ENCODE peak calls at places on chromosome 2, in eight cellular contexts. V is GM12892, M is HCT116, Z is GM12891, S is stomach, C is right lobe of liver, A is H1, N is NB4. O is an unnamed sample.

GRCh38 chr2:195639959-195640358 is 17.1 kb upstream of the SLC39A10 start:
- DNase-seq in C (no peak), S (no peak), Z (no peak), A (no peak), V (no peak), N (no peak), M (no peak), O (no peak)

GRCh38 chr2:172270278-172271079 is 156.9 kb upstream of the ITGA6 start:
- DNase-seq in V (no peak), N (no peak), S (peak; percentile 82), A (no peak), C (no peak), Z (no peak), M (no peak), O (no peak)

GRCh38 chr2:50863218-50863617 is 168.7 kb downstream of the NRXN1 start:
- DNase-seq in C (no peak), A (no peak), N (no peak), Z (no peak), V (no peak), M (no peak), S (no peak), O (no peak)

GRCh38 chr2:98795903-98796676 is 65.2 kb upstream of the MGAT4A start:
- DNase-seq in N (peak; percentile 88), V (no peak), Z (no peak), C (peak; percentile 61), S (no peak), M (no peak), A (no peak), O (no peak)

GRCh38 chr2:159574246-159574645 is 42.1 kb downstream of the BAZ2B start:
- DNase-seq in S (no peak), V (no peak), A (no peak), M (no peak), N (peak; percentile 73), C (no peak), Z (no peak), O (no peak)

GRCh38 chr2:240333985-240334384 is 101.5 kb upstream of the GPC1 start:
- DNase-seq in A (no peak), Z (no peak), S (no peak), V (no peak), C (no peak), M (no peak), N (no peak), O (peak; percentile 61)

GRCh38 chr2:212359425-212360067 is 179.1 kb downstream of the ERBB4 start:
- DNase-seq in A (no peak), S (no peak), N (no peak), Z (no peak), C (no peak), M (no peak), V (no peak), O (no peak)

GRCh38 chr2:171529914-171530313 is 7.6 kb downstream of the CYBRD1 start:
- DNase-seq in N (peak; percentile 49), Z (no peak), V (no peak), M (no peak), A (no peak), C (no peak), S (no peak), O (no peak)

GRCh38 chr2:16663121-16663905 is 2.3 kb downstream of the CYRIA start:
- DNase-seq in C (no peak), M (no peak), V (no peak), Z (no peak), A (no peak), N (peak; percentile 81), S (no peak), O (no peak)

GRCh38 chr2:16664052-16664731 is 1.4 kb downstream of the CYRIA start:
- DNase-seq in S (no peak), Z (no peak), A (no peak), V (no peak), N (peak; percentile 75), M (no peak), C (no peak), O (peak; percentile 73)

GRCh38 chr2:16666453-16666801 is 793 bp upstream of the CYRIA start:
- DNase-seq in Z (no peak), S (no peak), A (peak; percentile 36), N (peak; percentile 79), C (no peak), V (no peak), M (no peak), O (no peak)

GRCh38 chr2:16664809-16665745 is 557 bp downstream of the CYRIA start:
- DNase-seq in C (no peak), V (no peak), A (no peak), S (no peak), M (no peak), Z (no peak), N (peak; percentile 51), O (peak; percentile 33)

DNA sequence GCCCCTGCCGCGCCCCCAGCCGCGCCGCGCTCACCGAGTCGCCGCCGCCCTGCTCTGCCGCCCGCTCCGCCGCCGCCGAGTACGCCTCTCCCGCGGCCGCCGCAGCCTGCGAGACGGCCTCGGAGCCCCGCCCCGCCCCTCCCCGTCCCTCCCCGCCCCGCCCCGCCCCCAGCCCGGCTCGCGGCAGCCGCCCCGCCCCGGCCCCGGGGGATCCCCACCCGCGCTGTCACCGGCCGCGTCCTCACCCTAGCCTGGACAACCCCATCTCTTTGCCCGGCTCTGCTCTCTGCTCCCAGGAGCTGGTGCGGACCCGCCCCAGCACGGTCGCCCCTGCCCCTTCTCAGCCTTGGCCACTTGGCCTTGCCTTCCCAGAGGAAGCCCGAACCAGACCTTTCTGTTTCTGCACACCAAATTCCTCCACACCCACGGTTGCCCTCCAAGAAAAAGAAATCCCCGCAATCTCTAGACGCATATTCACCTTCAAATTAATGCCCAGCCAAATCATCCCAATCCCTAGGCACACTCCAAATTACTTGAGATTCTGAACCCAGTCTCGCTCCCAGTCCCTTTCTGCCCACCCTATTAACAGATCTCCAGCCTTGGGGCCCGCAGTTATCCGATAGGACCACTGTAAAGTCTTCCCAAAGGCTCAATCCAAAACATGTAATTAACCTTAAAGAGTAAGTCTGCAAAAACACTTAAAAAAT is at the start of gene CYRIA:
- DNase-seq in A (no peak), S (peak; percentile 73), M (no peak), N (peak; percentile 68), V (peak; percentile 37), Z (peak; percentile 28), C (peak; percentile 83), O (peak; percentile 63)
- TF ChIP-seq POLR2A in A (no peak), S (no peak), M (no peak), N (no peak), V (no peak), Z (no peak), C (no peak), O (no peak)

GRCh38 chr2:201233192-201234166 is 26.9 kb upstream of the CASP8 start:
- DNase-seq in C (peak; percentile 89), A (peak; percentile 27), Z (peak; percentile 46), M (peak; percentile 83), S (peak; percentile 87), N (peak; percentile 97), V (peak; percentile 56), O (peak; percentile 53)
- TF ChIP-seq POLR2A in C (peak; percentile 68), A (no peak), Z (peak; percentile 89), M (peak; percentile 77), S (no peak), N (peak; percentile 90), V (peak; percentile 89), O (no peak)

GRCh38 chr2:55047677-55048299 is 2.5 kb downstream of the RTN4 start:
- DNase-seq in Z (no peak), N (peak; percentile 88), S (no peak), M (no peak), C (no peak), V (no peak), A (no peak), O (peak; percentile 53)

GRCh38 chr2:55048514-55048924 is 1.7 kb downstream of the RTN4 start:
- DNase-seq in C (no peak), M (peak; percentile 27), V (no peak), S (no peak), A (no peak), N (peak; percentile 81), Z (no peak), O (peak; percentile 55)

GRCh38 chr2:55050133-55050994 is at the start of gene RTN4:
- DNase-seq in M (peak; percentile 97), A (peak; percentile 99), V (peak; percentile 83), Z (peak; percentile 81), N (peak; percentile 100), C (peak; percentile 99), S (peak; percentile 97), O (peak; percentile 99)

GRCh38 chr2:55049794-55050132 is 488 bp downstream of the RTN4 start:
- DNase-seq in Z (no peak), M (no peak), N (no peak), V (peak; percentile 28), S (no peak), C (no peak), A (no peak), O (no peak)

DNA sequence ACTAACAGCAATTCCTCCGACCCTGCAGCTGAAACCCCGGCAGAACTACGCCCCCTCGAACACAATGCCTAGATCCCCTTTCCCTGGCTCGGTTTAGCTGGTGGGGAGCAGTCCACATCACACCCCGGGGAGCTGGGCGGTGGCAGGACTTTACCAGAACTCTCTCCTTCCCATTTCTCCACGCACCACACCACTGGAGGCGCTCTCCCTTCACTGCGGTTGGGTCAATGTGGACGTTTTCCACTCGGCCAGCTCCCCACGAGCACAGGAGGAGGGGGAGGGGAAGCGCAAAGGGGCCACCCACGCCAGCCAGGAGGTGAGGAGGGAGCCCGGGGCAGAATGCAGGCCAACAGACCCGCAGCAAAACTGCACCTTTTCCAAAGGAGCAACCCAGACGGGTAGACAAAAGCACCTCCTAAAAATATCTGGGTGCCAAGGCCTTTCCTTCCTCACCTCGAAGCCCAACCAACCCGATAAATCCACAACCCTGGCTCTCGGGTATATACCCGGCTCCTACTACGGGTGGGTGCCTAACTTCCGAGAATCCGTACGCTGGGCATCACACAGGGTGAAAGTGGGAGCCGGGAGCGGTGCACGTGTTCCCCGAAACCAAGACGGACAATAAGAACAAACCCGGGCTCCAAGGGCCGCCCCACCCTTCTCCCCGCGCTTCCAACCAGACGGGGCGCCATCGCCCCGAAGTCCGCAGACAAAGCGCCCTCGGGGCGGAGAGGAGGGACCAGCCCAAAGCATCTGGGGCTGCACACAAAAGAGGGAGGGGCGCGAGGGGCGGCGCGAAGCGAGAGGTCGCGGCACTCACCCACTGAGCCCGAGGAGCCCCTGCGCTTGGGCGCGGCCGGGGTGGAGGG is 1.1 kb downstream of the RTN4 start:
- DNase-seq in S (peak; percentile 86), Z (no peak), V (peak; percentile 34), M (peak; percentile 32), N (peak; percentile 90), A (peak; percentile 36), C (peak; percentile 86), O (peak; percentile 91)
- TF ChIP-seq POLR2A in S (no peak), Z (no peak), V (no peak), M (no peak), N (peak; percentile 12), A (peak; percentile 66), C (peak; percentile 10), O (peak; percentile 75)

DNA sequence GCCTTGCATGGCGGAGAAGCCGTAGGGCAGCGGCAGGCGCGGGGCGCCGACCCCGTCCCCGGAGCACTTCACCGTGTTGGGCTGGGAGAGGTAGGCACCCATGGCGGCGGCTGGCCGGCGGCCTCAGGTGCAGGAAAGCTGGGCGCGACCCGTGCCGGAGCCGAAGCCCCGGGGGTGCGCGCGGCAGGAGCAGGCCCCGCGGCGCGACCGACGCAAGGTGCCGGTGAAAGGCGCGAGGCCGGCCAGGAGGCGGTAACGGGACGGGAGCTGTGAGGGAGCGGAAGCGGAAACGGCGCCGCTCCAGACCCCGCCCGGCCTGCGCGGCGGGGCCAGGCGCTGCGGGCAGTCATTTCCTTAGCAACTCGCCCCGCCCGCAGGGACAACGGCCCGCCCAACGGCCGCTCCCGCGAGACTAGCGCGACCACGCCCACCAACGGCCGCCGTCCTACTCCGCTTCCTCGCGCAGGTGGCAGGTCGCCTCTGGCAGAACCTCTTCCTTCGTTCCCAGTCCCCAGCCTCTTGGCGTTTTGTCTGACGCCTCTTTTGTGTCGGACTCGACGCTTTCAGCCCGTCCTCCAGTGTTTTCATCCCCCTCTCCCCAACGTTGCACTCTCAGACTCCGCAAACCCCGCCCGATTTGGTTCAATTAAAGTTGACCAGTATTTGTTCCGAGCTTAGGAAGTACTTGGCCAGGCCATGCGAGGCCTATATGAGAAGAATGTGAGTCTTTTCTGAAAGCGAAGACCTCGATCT is at the start of gene PPM1G:
- DNase-seq in N (peak; percentile 99), C (peak; percentile 98), S (peak; percentile 97), M (peak; percentile 82), Z (peak; percentile 90), A (peak; percentile 87), V (peak; percentile 88), O (peak; percentile 96)
- TF ChIP-seq POLR2A in N (peak; percentile 96), C (peak; percentile 60), S (no peak), M (peak; percentile 90), Z (peak; percentile 88), A (peak; percentile 87), V (peak; percentile 94), O (no peak)

O was measured in adrenal gland.